ENCODE peak calls at places on chromosomes 12 and 14, in six cellular contexts. Q is spleen, P is heart left ventricle, Z is tibial nerve, B is A549, L is uterus. K is an unnamed sample.

GRCh38 chr12:78703820-78704525 is 160.6 kb upstream of the SYT1 start:
- DNase-seq in Q (no peak), P (no peak), Z (no peak), B (peak; percentile 8), L (no peak), K (no peak)

GRCh38 chr12:67426067-67426466 is 156.9 kb downstream of the CAND1 start:
- DNase-seq in Q (no peak), P (no peak), Z (no peak), B (no peak), L (no peak), K (no peak)

GRCh38 chr12:92602476-92602875 is 100.3 kb upstream of the PLEKHG7 start:
- DNase-seq in Q (no peak), P (no peak), Z (no peak), B (no peak), L (no peak), K (no peak)

GRCh38 chr14:69424139-69424923 is 25.8 kb downstream of the SLC39A9 start:
- DNase-seq in Q (no peak), P (no peak), Z (no peak), B (no peak), L (no peak), K (no peak)

GRCh38 chr12:56099787-56100186 is 4.6 kb upstream of the PA2G4 start:
- DNase-seq in Q (no peak), P (no peak), Z (no peak), B (no peak), L (no peak), K (no peak)

GRCh38 chr12:97075583-97076268 is 168.7 kb downstream of the NEDD1 start:
- DNase-seq in Q (no peak), P (no peak), Z (no peak), B (no peak), L (no peak), K (no peak)

GRCh38 chr14:24674204-24674970 is 40.4 kb upstream of the GZMB start:
- DNase-seq in Q (no peak), P (no peak), Z (no peak), B (no peak), L (no peak), K (peak; percentile 62)

GRCh38 chr12:119307747-119308146 is 26.8 kb upstream of the CCDC60 start:
- DNase-seq in Q (no peak), P (no peak), Z (no peak), B (no peak), L (no peak), K (no peak)

GRCh38 chr12:101781834-101782543 is 42.7 kb upstream of the SYCP3 start:
- DNase-seq in Q (no peak), P (no peak), Z (no peak), B (no peak), L (no peak), K (no peak)

GRCh38 chr14:25431211-25432076 is 381.5 kb upstream of the STXBP6 start:
- DNase-seq in Q (no peak), P (no peak), Z (peak; percentile 9), B (no peak), L (no peak), K (peak; percentile 57)

GRCh38 chr14:68580676-68581075 is 212.2 kb downstream of the ZFP36L1 start:
- DNase-seq in Q (no peak), P (no peak), Z (no peak), B (no peak), L (no peak), K (no peak)

GRCh38 chr12:1769809-1770494 is 50.4 kb upstream of the LRTM2 start:
- DNase-seq in Q (no peak), P (no peak), Z (no peak), B (no peak), L (no peak), K (no peak)

GRCh38 chr14:91961297-91962220 is 14.1 kb upstream of the FBLN5 start:
- DNase-seq in Q (no peak), P (no peak), Z (no peak), B (no peak), L (no peak), K (no peak)

GRCh38 chr12:104049278-104050257 is at the start of gene GLT8D2:
- DNase-seq in Q (no peak), P (peak; percentile 65), Z (peak; percentile 46), B (no peak), L (peak; percentile 76), K (peak; percentile 24)

GRCh38 chr12:94146166-94146565 is 2.2 kb upstream of the PLXNC1 start:
- DNase-seq in Q (no peak), P (no peak), Z (no peak), B (no peak), L (no peak), K (no peak)

GRCh38 chr12:94145231-94145979 is 3.0 kb upstream of the PLXNC1 start:
- DNase-seq in Q (no peak), P (no peak), Z (no peak), B (no peak), L (peak; percentile 29), K (peak; percentile 83)

GRCh38 chr12:94141892-94142291 is 6.5 kb upstream of the PLXNC1 start:
- DNase-seq in Q (no peak), P (no peak), Z (no peak), B (no peak), L (no peak), K (peak; percentile 28)

GRCh38 chr12:94141004-94141764 is 7.2 kb upstream of the PLXNC1 start:
- DNase-seq in Q (no peak), P (no peak), Z (no peak), B (no peak), L (no peak), K (no peak)

GRCh38 chr12:94143444-94143843 is 4.9 kb upstream of the PLXNC1 start:
- DNase-seq in Q (no peak), P (no peak), Z (no peak), B (no peak), L (no peak), K (no peak)
- H3K4me3 ChIP-seq in Q (no peak overlapping the region), P (no peak overlapping the region), Z (no peak overlapping the region), B (no peak overlapping the region), L (no peak overlapping the region), K (no peak overlapping the region)

GRCh38 chr12:123633379-123634141 is at the start of the genes EIF2B1 and GTF2H3:
- DNase-seq in Q (peak; percentile 98), P (peak; percentile 96), Z (peak; percentile 95), B (peak; percentile 99), L (peak; percentile 97), K (peak; percentile 100)
- TF ChIP-seq POLR2A in Q (peak; percentile 49), P (peak; percentile 76), Z (peak; percentile 52), B (peak; percentile 92), L (peak; percentile 77), K (peak; percentile 99)

DNA sequence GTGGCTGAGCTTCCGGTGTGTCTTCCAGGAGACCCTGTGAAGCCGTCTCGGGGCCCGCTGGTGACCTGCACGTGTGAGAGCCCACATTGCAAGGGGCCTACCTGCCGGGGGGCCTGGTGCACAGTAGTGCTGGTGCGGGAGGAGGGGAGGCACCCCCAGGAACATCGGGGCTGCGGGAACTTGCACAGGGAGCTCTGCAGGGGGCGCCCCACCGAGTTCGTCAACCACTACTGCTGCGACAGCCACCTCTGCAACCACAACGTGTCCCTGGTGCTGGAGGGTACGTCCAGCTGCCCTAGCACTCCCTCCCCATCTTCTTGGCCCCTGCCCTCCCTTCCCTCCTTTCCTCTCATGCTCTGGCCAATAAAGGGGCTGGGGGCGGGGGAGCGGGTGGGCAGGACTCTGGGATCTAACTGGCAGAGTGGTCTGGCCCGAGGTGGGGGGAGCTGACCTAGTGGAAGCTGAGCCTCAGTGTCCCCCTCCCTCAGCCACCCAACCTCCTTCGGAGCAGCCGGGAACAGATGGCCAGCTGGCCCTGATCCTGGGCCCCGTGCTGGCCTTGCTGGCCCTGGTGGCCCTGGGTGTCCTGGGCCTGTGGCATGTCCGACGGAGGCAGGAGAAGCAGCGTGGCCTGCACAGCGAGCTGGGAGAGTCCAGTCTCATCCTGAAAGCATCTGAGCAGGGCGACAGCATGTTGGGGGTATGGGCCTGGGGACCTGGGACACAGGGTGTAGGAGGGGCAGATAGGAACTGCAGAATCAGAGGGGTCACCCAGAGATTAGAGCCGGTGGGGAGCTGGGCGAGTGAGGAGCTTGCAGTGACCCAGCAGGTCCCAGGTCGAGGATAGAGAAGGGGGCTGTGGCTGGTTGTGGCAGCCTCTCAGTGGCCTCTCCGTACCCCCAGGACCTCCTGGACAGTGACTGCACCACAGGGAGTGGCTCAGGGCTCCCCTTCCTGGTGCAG is 6.0 kb downstream of the ACVRL1 start:
- DNase-seq in Q (no peak), P (no peak), Z (no peak), B (no peak), L (no peak), K (peak; percentile 27)
- TF ChIP-seq CTCF in Q (no peak), P (peak; percentile 11), Z (no peak), B (no peak), L (no peak), K (peak; percentile 24)

GRCh38 chr12:114396153-114396868 is 9.6 kb downstream of the TBX5 start:
- DNase-seq in Q (no peak), P (no peak), Z (no peak), B (no peak), L (no peak), K (no peak)
- H3K4me3 ChIP-seq in Q (no peak overlapping the region), P (peak overlapping the region; percentile 22), Z (no peak overlapping the region), B (no peak overlapping the region), L (no peak overlapping the region), K (no peak overlapping the region)

GRCh38 chr12:6914246-6914947 is at the start of gene ENO2:
- DNase-seq in Q (peak; percentile 94), P (peak; percentile 80), Z (peak; percentile 57), B (peak; percentile 79), L (peak; percentile 80), K (peak; percentile 64)
- TF ChIP-seq POLR2A in Q (no peak), P (no peak), Z (peak; percentile 39), B (peak; percentile 39), L (peak; percentile 57), K (no peak)

K was measured in NB4.